ENCODE peak calls at places on chromosome 3, in eight cellular contexts. D, X, U, Q, P, A, J and W are unnamed samples.

GRCh38 chr3:140163159-140163763 is 228.3 kb downstream of the CLSTN2 start:
- DNase-seq in D (no peak), X (no peak), U (no peak), Q (no peak), P (no peak), A (no peak), J (no peak), W (no peak)

GRCh38 chr3:51703026-51703775 is 3.7 kb upstream of the GRM2 start:
- DNase-seq in D (no peak), X (peak; percentile 11), U (no peak), Q (no peak), P (no peak), A (no peak), J (peak; percentile 47), W (no peak)

GRCh38 chr3:145807990-145808389 is 353.0 kb downstream of the PLOD2 start:
- DNase-seq in D (no peak), X (peak; percentile 26), U (peak; percentile 0), Q (peak; percentile 50), P (no peak), A (peak; percentile 2), J (no peak), W (peak; percentile 78)

GRCh38 chr3:7964899-7965298 is 536.7 kb upstream of the LMCD1 start:
- DNase-seq in D (no peak), X (no peak), U (no peak), Q (no peak), P (no peak), A (no peak), J (no peak), W (no peak)

GRCh38 chr3:112773864-112774263 is 72.8 kb downstream of the CD200R1L start:
- DNase-seq in D (no peak), X (no peak), U (peak; percentile 33), Q (peak; percentile 71), P (no peak), A (peak; percentile 97), J (no peak), W (no peak)

GRCh38 chr3:139265131-139266016 is 78.4 kb upstream of the MRPS22 start:
- DNase-seq in D (no peak), X (peak; percentile 40), U (no peak), Q (no peak), P (no peak), A (no peak), J (peak; percentile 32), W (no peak)

GRCh38 chr3:14570864-14571263 is 30.7 kb upstream of the GRIP2 start:
- DNase-seq in D (no peak), X (no peak), U (peak; percentile 8), Q (no peak), P (no peak), A (no peak), J (no peak), W (no peak)

GRCh38 chr3:140434261-140434905 is 243.5 kb upstream of the TRIM42 start:
- DNase-seq in D (no peak), X (no peak), U (no peak), Q (no peak), P (no peak), A (no peak), J (no peak), W (no peak)

GRCh38 chr3:108124337-108125150 is 33.7 kb upstream of the CD47 start:
- DNase-seq in D (no peak), X (no peak), U (peak; percentile 94), Q (no peak), P (no peak), A (no peak), J (no peak), W (no peak)

GRCh38 chr3:114320251-114320650 is 26.4 kb downstream of the TIGIT start:
- DNase-seq in D (no peak), X (no peak), U (no peak), Q (peak; percentile 6), P (no peak), A (peak; percentile 20), J (no peak), W (no peak)

GRCh38 chr3:45773714-45774449 is 22.5 kb downstream of the SLC6A20 start:
- DNase-seq in D (no peak), X (no peak), U (no peak), Q (no peak), P (no peak), A (no peak), J (no peak), W (no peak)

GRCh38 chr3:14997941-14998340 is 50.6 kb downstream of the NR2C2 start:
- DNase-seq in D (no peak), X (no peak), U (no peak), Q (no peak), P (no peak), A (no peak), J (no peak), W (no peak)

GRCh38 chr3:95154775-95155174 is 1091.9 kb downstream of the NSUN3 start:
- DNase-seq in D (no peak), X (no peak), U (no peak), Q (peak; percentile 49), P (no peak), A (peak; percentile 8), J (no peak), W (peak; percentile 26)

GRCh38 chr3:197951392-197951990 is 1.5 kb downstream of the RPL35A start:
- DNase-seq in D (no peak), X (no peak), U (no peak), Q (no peak), P (no peak), A (no peak), J (no peak), W (no peak)

GRCh38 chr3:26621891-26622633 is 510 bp upstream of the LRRC3B start:
- DNase-seq in D (no peak), X (no peak), U (no peak), Q (no peak), P (no peak), A (no peak), J (no peak), W (no peak)

GRCh38 chr3:26624209-26624775 is 1.7 kb downstream of the LRRC3B start:
- DNase-seq in D (no peak), X (no peak), U (no peak), Q (no peak), P (no peak), A (no peak), J (no peak), W (no peak)

GRCh38 chr3:26625187-26625586 is 2.6 kb downstream of the LRRC3B start:
- DNase-seq in D (no peak), X (no peak), U (no peak), Q (no peak), P (no peak), A (no peak), J (no peak), W (no peak)

GRCh38 chr3:26622634-26623408 is at the start of gene LRRC3B:
- DNase-seq in D (no peak), X (peak; percentile 19), U (no peak), Q (no peak), P (no peak), A (no peak), J (no peak), W (no peak)

DNA sequence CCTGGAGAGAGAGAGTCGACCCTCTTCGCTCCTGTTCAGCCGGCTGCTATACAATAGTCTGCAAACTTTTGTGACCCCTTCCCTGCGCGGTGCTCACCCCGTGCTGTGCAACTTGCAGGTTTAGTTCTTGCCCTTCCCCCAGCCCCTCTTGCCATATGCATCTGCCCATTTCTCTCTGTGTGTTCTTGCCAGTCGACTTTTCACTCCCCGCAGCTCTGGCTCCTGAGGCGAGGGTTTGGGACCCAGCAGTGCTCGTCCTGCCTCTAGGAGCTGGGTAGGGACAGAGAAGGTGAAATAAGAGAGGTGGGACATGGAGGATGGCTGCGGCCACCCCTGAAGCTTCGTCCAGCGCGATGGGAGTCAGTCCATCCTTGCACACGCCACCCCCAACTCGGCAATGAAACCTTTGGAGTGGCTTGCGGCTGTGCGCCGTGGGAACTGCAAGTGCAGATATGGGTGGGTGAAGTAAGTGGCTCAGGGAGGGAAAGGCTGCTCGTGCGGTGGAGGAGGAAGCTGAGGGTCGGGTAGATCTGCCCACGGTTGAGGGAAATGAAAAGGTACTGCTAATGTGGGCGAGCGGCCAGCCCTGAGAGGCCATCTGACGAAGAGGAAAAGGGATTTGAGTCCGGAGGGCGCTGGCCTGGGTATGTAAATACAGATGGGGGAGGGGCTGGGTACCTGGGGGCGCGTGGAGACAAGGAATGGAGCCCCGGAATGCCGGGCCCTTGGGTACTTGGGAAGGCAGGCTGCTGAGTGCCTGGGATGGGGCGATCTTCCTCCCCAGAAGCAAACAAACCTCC is 1.0 kb downstream of the LRRC3B start:
- DNase-seq in D (no peak), X (no peak), U (no peak), Q (no peak), P (no peak), A (no peak), J (no peak), W (no peak)
- H3K4me3 ChIP-seq in D (peak overlapping the region; percentile 40), X (peak overlapping the region; percentile 46), U (no peak overlapping the region), Q (no peak overlapping the region), P (peak overlapping the region; percentile 48), A (no peak overlapping the region), J (no peak overlapping the region), W (no peak overlapping the region)

DNA sequence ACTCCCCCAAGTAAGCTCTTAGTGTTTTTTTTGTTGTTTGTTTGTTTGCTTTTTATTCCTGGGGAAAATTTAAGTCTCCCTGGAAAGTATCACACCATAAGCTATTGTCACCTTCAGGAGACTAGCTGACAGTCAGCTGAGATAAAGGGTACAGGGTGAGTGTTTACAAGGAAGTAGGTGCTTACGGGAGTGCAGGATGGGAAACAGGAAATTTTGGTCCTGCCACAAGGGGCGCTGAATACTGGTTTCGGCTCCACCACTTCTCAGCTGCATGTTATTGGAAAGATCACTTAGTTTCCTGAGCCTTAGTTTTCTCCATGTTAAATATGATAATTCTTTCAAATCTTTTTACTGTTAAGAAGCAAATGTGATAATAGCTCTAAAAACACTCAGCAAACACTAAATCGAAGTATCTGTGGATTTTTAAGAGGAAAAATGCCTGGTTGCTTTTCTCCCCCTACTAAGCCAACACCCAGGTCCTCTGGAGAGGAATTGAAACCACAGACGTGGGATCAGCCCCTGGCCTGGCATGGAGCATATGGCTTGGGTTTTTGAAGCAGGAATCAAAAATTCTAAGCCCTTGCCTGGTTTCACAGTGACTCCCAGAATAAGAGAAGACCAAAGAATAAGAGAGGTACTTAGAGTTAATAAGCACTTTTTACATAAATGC is 90.7 kb downstream of the SCN11A start:
- DNase-seq in D (no peak), X (peak; percentile 39), U (peak; percentile 56), Q (peak; percentile 18), P (no peak), A (peak; percentile 24), J (no peak), W (peak; percentile 74)
- TF ChIP-seq CTCF in D (peak; percentile 9), X (peak; percentile 44), U (peak; percentile 93), Q (peak; percentile 72), P (peak; percentile 37), A (peak; percentile 64), J (peak; percentile 61), W (peak; percentile 88)

DNA sequence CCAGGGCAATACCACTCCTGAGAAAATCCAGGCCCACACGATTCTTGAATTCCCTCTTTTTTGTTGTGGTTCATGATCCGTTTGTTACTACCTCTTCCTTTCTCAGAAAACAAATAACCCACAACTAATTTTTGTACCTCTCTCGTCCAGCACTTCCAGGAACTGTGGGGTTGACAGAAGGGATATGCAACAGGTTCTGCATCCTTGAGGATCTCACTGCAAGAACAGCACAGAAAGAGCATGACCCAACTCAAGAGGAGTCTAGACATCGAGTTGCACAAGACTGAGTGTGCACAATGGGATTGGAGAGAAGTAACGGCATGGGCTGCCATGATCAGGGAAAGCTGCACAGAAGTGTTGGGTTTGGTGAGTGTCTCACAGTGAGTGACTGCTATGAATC is 533.3 kb downstream of the SOX2 start:
- DNase-seq in D (no peak), X (no peak), U (no peak), Q (no peak), P (no peak), A (no peak), J (no peak), W (no peak)
- H3K4me3 ChIP-seq in D (no peak overlapping the region), X (no peak overlapping the region), U (no peak overlapping the region), Q (no peak overlapping the region), P (no peak overlapping the region), A (no peak overlapping the region), J (no peak overlapping the region), W (no peak overlapping the region)

GRCh38 chr3:78978037-78978436 is 789.8 kb downstream of the ROBO1 start:
- DNase-seq in D (no peak), X (no peak), U (no peak), Q (no peak), P (no peak), A (peak; percentile 38), J (no peak), W (peak; percentile 45)
- TF ChIP-seq CTCF in D (no peak), X (peak; percentile 15), U (peak; percentile 36), Q (peak; percentile 45), P (no peak), A (peak; percentile 65), J (peak; percentile 23), W (peak; percentile 60)